ENCODE peak calls at places on chromosomes 6 and 20, in five cellular contexts. B is A549, V is HepG2, Y is K562, M is GM12878. A is an unnamed sample.

GRCh38 chr20:57264151-57264792 is 2.2 kb downstream of the BMP7 start:
- DNase-seq in B (no peak), V (peak), Y (peak), M (no peak), A (peak)

GRCh38 chr6:124812067-124812466 is 150.2 kb upstream of the RNF217 start:
- DNase-seq in B (no peak), V (no peak), Y (no peak), M (no peak), A (no peak)

GRCh38 chr6:40485795-40486194 is 101.4 kb downstream of the LRFN2 start:
- DNase-seq in B (no peak), V (no peak), Y (no peak), M (no peak), A (no peak)

GRCh38 chr6:150346346-150346745 is 22.5 kb upstream of the IYD start:
- DNase-seq in B (no peak), V (no peak), Y (no peak), M (no peak), A (no peak)

GRCh38 chr6:122049341-122049740 is 350.1 kb upstream of the HSF2 start:
- DNase-seq in B (no peak), V (no peak), Y (no peak), M (no peak), A (peak)

GRCh38 chr6:45495404-45496084 is 117.8 kb upstream of the SUPT3H start:
- DNase-seq in B (no peak), V (no peak), Y (no peak), M (no peak), A (no peak)

GRCh38 chr20:37920679-37921322 is 17.9 kb downstream of the VSTM2L start:
- DNase-seq in B (no peak), V (no peak), Y (no peak), M (no peak), A (no peak)

GRCh38 chr6:89874438-89874837 is 19.8 kb upstream of the GJA10 start:
- DNase-seq in B (no peak), V (no peak), Y (peak), M (no peak), A (no peak)

GRCh38 chr6:28683945-28684538 is 158.4 kb downstream of the GPX5 start:
- DNase-seq in B (peak), V (peak), Y (peak), M (no peak), A (peak)

GRCh38 chr20:48006036-48006833 is 221.0 kb upstream of the SULF2 start:
- DNase-seq in B (no peak), V (no peak), Y (no peak), M (peak), A (no peak)

GRCh38 chr6:11732036-11732545 is 46.5 kb downstream of the ADTRP start:
- DNase-seq in B (no peak), V (no peak), Y (no peak), M (peak), A (no peak)

GRCh38 chr20:16005612-16006493 is 567.4 kb downstream of the KIF16B start:
- DNase-seq in B (no peak), V (no peak), Y (no peak), M (no peak), A (peak)

GRCh38 chr6:52330470-52330869 is 31.5 kb upstream of the PAQR8 start:
- DNase-seq in B (no peak), V (no peak), Y (no peak), M (no peak), A (no peak)

GRCh38 chr20:50506270-50506579 is 4.0 kb upstream of the PTPN1 start:
- DNase-seq in B (no peak), V (no peak), Y (no peak), M (no peak), A (peak)

GRCh38 chr20:31698803-31699718 is 23.6 kb downstream of the BCL2L1 start:
- DNase-seq in B (peak), V (peak), Y (no peak), M (no peak), A (no peak)

GRCh38 chr20:6691541-6691940 is 75.9 kb upstream of the BMP2 start:
- DNase-seq in B (no peak), V (no peak), Y (no peak), M (no peak), A (no peak)

GRCh38 chr6:2758980-2759379 is 6.2 kb upstream of the WRNIP1 start:
- DNase-seq in B (no peak), V (no peak), Y (no peak), M (no peak), A (no peak)

GRCh38 chr20:43955244-43956191 is 40.9 kb downstream of the TOX2 start:
- DNase-seq in B (peak), V (no peak), Y (no peak), M (peak), A (no peak)

GRCh38 chr6:167530960-167531359 is 206.1 kb downstream of the TTLL2 start:
- DNase-seq in B (no peak), V (no peak), Y (no peak), M (no peak), A (no peak)

GRCh38 chr6:128065072-128065471 is 164.2 kb upstream of the THEMIS start:
- DNase-seq in B (no peak), V (no peak), Y (no peak), M (no peak), A (no peak)

GRCh38 chr6:15058200-15059070 is 187.4 kb upstream of the JARID2 start:
- DNase-seq in B (no peak), V (no peak), Y (no peak), M (no peak), A (peak)

GRCh38 chr6:126923807-126924206 is 194.7 kb upstream of the RSPO3 start:
- DNase-seq in B (no peak), V (no peak), Y (no peak), M (no peak), A (no peak)

GRCh38 chr6:158803733-158804143 is 15.4 kb downstream of the EZR start:
- DNase-seq in B (no peak), V (no peak), Y (no peak), M (no peak), A (peak)

GRCh38 chr6:46816626-46817025 is 23.4 kb downstream of the MEP1A start:
- DNase-seq in B (no peak), V (no peak), Y (no peak), M (no peak), A (no peak)

GRCh38 chr20:44622501-44623270 is 28.8 kb downstream of the ADA start:
- DNase-seq in B (no peak), V (no peak), Y (no peak), M (no peak), A (no peak)

GRCh38 chr6:87982134-87982533 is 65.5 kb upstream of the SPACA1 start:
- DNase-seq in B (no peak), V (no peak), Y (no peak), M (no peak), A (no peak)

GRCh38 chr6:117555882-117556498 is 46.3 kb downstream of the GOPC start:
- DNase-seq in B (no peak), V (peak), Y (peak), M (no peak), A (peak)

GRCh38 chr6:30763618-30764489 is 19.5 kb upstream of the IER3 start:
- DNase-seq in B (peak), V (peak), Y (no peak), M (peak), A (no peak)

GRCh38 chr6:31882344-31882743 is 3.5 kb upstream of the SLC44A4 start:
- DNase-seq in B (no peak), V (no peak), Y (no peak), M (no peak), A (no peak)

GRCh38 chr6:107539849-107540464 is 50.0 kb downstream of the SOBP start:
- DNase-seq in B (no peak), V (no peak), Y (no peak), M (no peak), A (no peak)

GRCh38 chr6:128421788-128422187 is 98.6 kb downstream of the PTPRK start:
- DNase-seq in B (no peak), V (peak), Y (no peak), M (no peak), A (no peak)

GRCh38 chr6:39819226-39819625 is 27.1 kb downstream of the DAAM2 start:
- DNase-seq in B (no peak), V (no peak), Y (no peak), M (no peak), A (no peak)

GRCh38 chr20:44961868-44962267 is 1.7 kb upstream of the TOMM34 start:
- DNase-seq in B (no peak), V (peak), Y (no peak), M (no peak), A (peak)

GRCh38 chr6:7051780-7052440 is 55.9 kb upstream of the RREB1 start:
- DNase-seq in B (no peak), V (no peak), Y (no peak), M (no peak), A (peak)

GRCh38 chr6:87070750-87071149 is 24.2 kb downstream of the CGA start:
- DNase-seq in B (no peak), V (no peak), Y (no peak), M (no peak), A (no peak)

GRCh38 chr6:67606905-67607828 is 1027.9 kb upstream of the ADGRB3 start:
- DNase-seq in B (peak), V (no peak), Y (no peak), M (no peak), A (no peak)

DNA sequence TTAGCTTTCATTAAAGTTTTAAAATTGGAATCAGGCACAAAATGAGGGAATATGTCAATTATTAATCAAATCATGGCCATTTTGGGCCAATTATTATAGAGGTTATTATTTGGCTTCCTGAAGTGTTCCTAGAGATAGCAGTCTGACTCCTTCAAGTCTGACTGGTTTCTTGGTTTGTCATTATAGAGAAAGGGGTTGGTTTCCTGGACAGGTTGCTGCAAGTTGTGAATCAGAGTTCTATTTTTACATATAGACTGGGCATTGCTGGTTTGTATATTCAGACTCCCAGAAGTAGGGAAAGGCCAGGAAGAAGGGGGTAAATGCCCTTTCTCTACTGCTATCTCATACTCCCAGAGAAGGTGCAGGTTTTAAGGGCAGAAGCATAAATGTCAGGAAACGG is 121.4 kb upstream of the CEP162 start:
- DNase-seq in B (no peak), V (no peak), Y (no peak), M (no peak), A (no peak)
- TF ChIP-seq JUNB in B (no peak), V (no peak), Y (no peak), M (no peak), A (no peak)

DNA sequence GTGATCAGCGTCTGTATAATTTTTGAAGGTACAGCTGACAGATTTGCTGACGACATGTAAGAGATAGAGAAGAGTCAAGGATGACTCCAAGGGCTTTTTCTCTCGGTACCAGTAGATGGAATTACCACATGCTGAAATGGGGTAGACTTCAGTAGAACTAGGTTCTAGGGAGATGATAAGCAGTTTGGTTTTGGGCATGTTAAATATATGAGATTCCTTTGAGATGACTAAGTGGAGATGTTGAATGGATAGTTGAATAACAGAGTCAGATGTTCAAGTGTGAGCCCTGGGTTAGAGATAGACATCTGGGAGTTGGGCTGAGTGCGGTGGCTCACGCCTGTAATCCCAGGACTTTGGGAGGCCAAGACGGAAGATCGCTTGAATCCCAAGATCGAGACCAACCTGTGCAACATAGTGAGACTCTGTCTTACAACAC is 50.0 kb downstream of the PHF20 start:
- DNase-seq in B (peak), V (peak), Y (no peak), M (no peak), A (no peak)
- TF ChIP-seq JUNB in B (no peak), V (no peak), Y (no peak), M (no peak), A (no peak)

GRCh38 chr6:140845666-140846065 is 1287.1 kb upstream of the GJE1 start:
- DNase-seq in B (no peak), V (no peak), Y (no peak), M (no peak), A (no peak)

GRCh38 chr6:140849441-140849840 is 1283.3 kb upstream of the GJE1 start:
- DNase-seq in B (no peak), V (no peak), Y (no peak), M (no peak), A (no peak)

GRCh38 chr6:140850438-140850837 is 1282.3 kb upstream of the GJE1 start:
- DNase-seq in B (no peak), V (no peak), Y (no peak), M (no peak), A (no peak)

DNA sequence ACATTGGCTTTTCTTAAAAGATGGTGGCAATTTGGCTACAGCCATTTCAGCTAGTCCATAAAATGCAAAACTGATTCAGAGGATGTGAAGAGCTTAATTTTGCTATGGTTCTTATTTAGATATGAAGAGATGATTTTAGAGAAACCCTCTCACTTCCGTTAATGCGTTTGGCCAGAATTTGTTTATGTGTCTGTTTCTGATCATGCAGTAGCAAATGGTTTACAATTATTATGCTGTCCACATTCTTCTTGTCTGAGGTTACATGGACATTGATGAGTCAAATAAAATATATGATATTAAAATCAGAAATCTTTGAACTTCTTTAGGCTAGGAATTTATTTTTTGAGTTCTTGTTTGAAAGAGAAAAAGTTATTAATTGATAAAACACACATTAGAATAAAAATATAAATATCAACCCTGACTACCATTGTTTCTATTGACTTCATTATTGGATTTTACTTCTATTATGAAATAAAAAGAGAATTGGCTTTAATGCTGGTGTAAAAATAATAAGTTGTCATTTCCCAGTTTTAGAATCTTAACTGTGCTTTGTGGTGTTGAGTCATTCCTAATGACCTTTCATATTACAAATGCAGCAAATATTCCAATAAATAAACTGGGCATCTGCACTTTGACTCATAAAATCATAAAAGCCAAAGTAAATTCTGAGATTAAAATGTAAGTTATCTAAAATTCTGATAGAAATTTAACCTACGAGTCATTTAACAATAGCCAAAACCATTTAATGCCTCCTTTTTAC is 1286.0 kb upstream of the GJE1 start:
- DNase-seq in B (no peak), V (no peak), Y (no peak), M (no peak), A (no peak)
- TF ChIP-seq JUNB in B (peak), V (no peak), Y (no peak), M (no peak), A (no peak)

DNA sequence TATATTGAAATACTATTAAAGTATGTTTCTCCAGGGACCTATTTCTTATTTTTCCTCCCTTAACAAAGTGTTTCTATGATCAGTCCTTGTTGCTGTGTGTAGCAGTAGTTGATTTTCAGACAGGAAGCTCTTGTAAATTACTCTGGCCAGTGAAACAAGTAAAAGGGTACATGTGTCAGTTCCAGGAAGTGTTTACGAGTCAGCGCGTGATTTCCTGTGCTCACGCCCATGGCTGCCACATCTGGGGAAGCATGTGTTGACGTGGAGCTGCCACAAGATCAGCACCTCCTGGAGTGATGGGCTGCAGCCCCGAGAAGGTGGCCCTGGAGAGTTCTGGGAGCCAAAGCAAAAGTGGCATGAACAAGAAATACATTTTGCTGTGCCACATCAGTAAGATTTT is 38.6 kb upstream of the GGTLC1 start:
- DNase-seq in B (no peak), V (no peak), Y (no peak), M (peak), A (no peak)
- TF ChIP-seq JUNB in B (no peak), V (no peak), Y (no peak), M (no peak), A (no peak)

DNA sequence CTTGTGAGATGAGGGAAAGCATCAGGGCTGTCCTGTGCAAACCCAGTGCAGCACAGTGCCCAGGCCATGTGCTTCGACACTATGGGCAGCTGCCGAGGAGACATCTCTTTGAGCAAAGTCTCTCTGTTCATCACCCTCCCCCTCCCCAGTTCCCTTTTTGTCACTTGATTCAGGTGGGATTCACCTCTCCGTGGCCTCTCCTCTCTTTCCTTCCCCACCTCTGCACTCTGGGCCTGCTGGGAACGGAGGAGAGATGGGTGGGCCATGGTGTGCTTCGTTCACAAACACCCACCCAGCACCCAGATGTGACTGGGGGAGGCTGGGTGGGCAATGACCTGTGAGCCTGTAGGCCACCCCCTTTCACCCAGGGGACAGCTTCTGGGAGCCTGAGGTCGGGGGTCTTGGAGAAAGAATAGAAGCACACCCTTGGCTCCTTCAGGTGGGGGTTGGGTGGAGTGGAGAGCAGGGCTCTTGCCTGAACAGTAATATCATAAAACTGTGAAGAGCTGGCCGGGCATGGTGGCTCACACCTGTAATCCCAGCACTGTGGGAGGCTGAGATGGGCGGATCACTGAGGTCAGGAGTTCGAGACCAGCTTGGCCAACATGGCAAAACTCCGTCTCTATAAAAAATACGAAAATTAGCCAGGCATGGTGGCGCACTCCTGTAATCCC is 33.5 kb upstream of the DLGAP4 start:
- DNase-seq in B (no peak), V (no peak), Y (no peak), M (no peak), A (no peak)
- TF ChIP-seq JUNB in B (no peak), V (no peak), Y (no peak), M (no peak), A (no peak)

GRCh38 chr20:10524034-10524476 is 89.0 kb downstream of the SLX4IP start:
- DNase-seq in B (no peak), V (no peak), Y (no peak), M (no peak), A (peak)
- TF ChIP-seq JUNB in B (no peak), V (no peak), Y (no peak), M (no peak), A (no peak)

DNA sequence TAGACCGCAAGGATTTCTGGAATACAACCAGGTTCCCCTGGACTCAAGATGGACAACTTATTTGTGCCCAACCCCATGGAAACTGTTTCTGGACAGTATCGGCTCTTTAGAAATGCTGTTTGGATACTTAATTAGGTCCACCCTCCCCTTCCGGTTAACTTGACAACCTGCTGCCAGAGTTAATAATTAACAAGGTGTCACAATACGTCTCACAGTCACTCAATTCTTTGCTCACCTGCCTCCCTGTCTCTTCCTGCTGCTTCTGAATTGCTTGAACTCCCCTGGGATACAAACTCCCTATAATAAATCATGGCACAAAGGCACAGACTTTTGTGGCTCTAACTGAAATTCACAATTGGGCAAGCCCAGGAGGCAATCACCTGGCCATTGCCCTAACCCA is 504.3 kb upstream of the NOX3 start:
- DNase-seq in B (no peak), V (peak), Y (no peak), M (no peak), A (no peak)
- TF ChIP-seq JUNB in B (no peak), V (no peak), Y (no peak), M (no peak), A (no peak)

GRCh38 chr6:33592280-33592594 is 12.2 kb upstream of the BAK1 start:
- DNase-seq in B (no peak), V (no peak), Y (no peak), M (no peak), A (no peak)

GRCh38 chr6:33593414-33593727 is 13.3 kb upstream of the BAK1 start:
- DNase-seq in B (no peak), V (no peak), Y (no peak), M (no peak), A (no peak)

GRCh38 chr6:33591633-33592032 is 11.6 kb upstream of the BAK1 start:
- DNase-seq in B (no peak), V (no peak), Y (no peak), M (no peak), A (no peak)

GRCh38 chr6:33590531-33591198 is 10.6 kb upstream of the BAK1 start:
- DNase-seq in B (no peak), V (peak), Y (peak), M (no peak), A (no peak)

GRCh38 chr6:33592595-33593413 is 12.7 kb upstream of the BAK1 start:
- DNase-seq in B (no peak), V (no peak), Y (peak), M (peak), A (peak)
- TF ChIP-seq JUNB in B (no peak), V (no peak), Y (no peak), M (no peak), A (no peak)

GRCh38 chr6:118562959-118563358 is 14.9 kb downstream of the PLN start:
- DNase-seq in B (no peak), V (no peak), Y (no peak), M (no peak), A (no peak)
- TF ChIP-seq JUNB in B (no peak), V (no peak), Y (no peak), M (no peak), A (no peak)

GRCh38 chr6:21479140-21479539 is 114.4 kb upstream of the SOX4 start:
- DNase-seq in B (no peak), V (no peak), Y (no peak), M (no peak), A (no peak)
- TF ChIP-seq JUNB in B (no peak), V (no peak), Y (no peak), M (no peak), A (no peak)

A was measured in GM23338.